ENCODE peak calls at places on chromosomes 11 and 22, in seven cellular contexts. J is AG08395, D is T-helper 2 cell, X is left ventricle myocardium inferior, Z is kidney, L is germinal center, M is NCI-H2029. R is an unnamed sample.

GRCh38 chr22:25622011-25622410 is 57.5 kb downstream of the GRK3 start:
- DNase-seq in L (no peak), M (no peak), Z (no peak), D (no peak), X (no peak), J (no peak), R (no peak)

GRCh38 chr11:95556342-95557151 is 233.0 kb downstream of the FAM76B start:
- DNase-seq in X (no peak), Z (no peak), M (no peak), D (no peak), J (peak), L (no peak), R (no peak)

GRCh38 chr11:103525069-103525468 is 415.8 kb downstream of the DYNC2H1 start:
- DNase-seq in D (no peak), Z (no peak), X (no peak), L (no peak), J (no peak), M (no peak), R (no peak)

GRCh38 chr11:83736689-83737088 is 450.5 kb upstream of the CCDC90B start:
- DNase-seq in X (no peak), M (no peak), D (no peak), J (no peak), L (no peak), Z (no peak), R (no peak)

GRCh38 chr11:65576867-65577755 is 1.3 kb downstream of the EHBP1L1 start:
- DNase-seq in X (peak), J (peak), L (peak), Z (peak), D (no peak), M (no peak), R (no peak)

GRCh38 chr11:68677432-68677831 is 6.9 kb upstream of the GAL start:
- DNase-seq in L (no peak), J (peak), Z (no peak), X (peak), M (no peak), D (no peak), R (no peak)

GRCh38 chr11:132976115-132976514 is 556.2 kb downstream of the OPCML start:
- DNase-seq in M (no peak), X (no peak), J (no peak), L (no peak), Z (no peak), D (no peak), R (no peak)

GRCh38 chr11:3022300-3022967 is 30.3 kb upstream of the NAP1L4 start:
- DNase-seq in Z (peak), D (no peak), X (no peak), L (peak), M (no peak), J (peak), R (no peak)

GRCh38 chr22:20940178-20940790 is 23.1 kb downstream of the CRKL start:
- DNase-seq in M (no peak), D (no peak), J (peak), Z (no peak), X (no peak), L (no peak), R (no peak)

GRCh38 chr11:117993988-117994741 is 8.0 kb downstream of the IL10RA start:
- DNase-seq in M (no peak), X (peak), J (no peak), D (no peak), L (no peak), Z (no peak), R (no peak)

GRCh38 chr11:85132839-85133238 is 494.3 kb downstream of the DLG2 start:
- DNase-seq in X (no peak), M (no peak), L (no peak), J (no peak), Z (no peak), D (no peak), R (no peak)

GRCh38 chr11:128039140-128040021 is 548.0 kb downstream of the ETS1 start:
- DNase-seq in J (peak), X (no peak), L (peak), Z (peak), M (peak), D (peak), R (no peak)

GRCh38 chr11:106763516-106763915 is 254.8 kb downstream of the GUCY1A2 start:
- DNase-seq in M (no peak), L (no peak), J (no peak), X (no peak), D (no peak), Z (no peak), R (no peak)

GRCh38 chr22:23912293-23912903 is 18.2 kb downstream of the MIF start:
- DNase-seq in Z (no peak), J (no peak), D (no peak), M (no peak), L (no peak), X (no peak), R (no peak)

GRCh38 chr11:433641-434040 is 8.2 kb downstream of the ANO9 start:
- DNase-seq in L (no peak), Z (peak), M (no peak), J (no peak), X (no peak), D (no peak), R (no peak)

GRCh38 chr11:40027737-40028136 is 1431.7 kb downstream of the LRRC4C start:
- DNase-seq in Z (no peak), J (no peak), M (no peak), X (no peak), D (no peak), L (no peak), R (no peak)

GRCh38 chr11:22510010-22510409 is 115.6 kb downstream of the FANCF start:
- DNase-seq in D (no peak), Z (no peak), L (no peak), M (no peak), X (no peak), J (no peak), R (no peak)

GRCh38 chr22:23315341-23315917 is 135.1 kb downstream of the BCR start:
- DNase-seq in L (peak), M (no peak), Z (no peak), D (peak), X (peak), J (peak), R (peak)

GRCh38 chr11:11662578-11662977 is 40.8 kb upstream of the GALNT18 start:
- DNase-seq in D (no peak), M (no peak), L (no peak), X (no peak), J (no peak), Z (no peak), R (no peak)

GRCh38 chr22:24592846-24593809 is at the start of gene LRRC75B:
- DNase-seq in Z (peak), X (peak), J (peak), M (peak), L (peak), D (no peak), R (peak)